ENCODE peak calls at places on chromosomes 4 and X, in seven cellular contexts. C is lower leg skin, Y is astrocyte of the spinal cord, H is A549, S is cardiac muscle cell, G is psoas muscle, V is ascending aorta. E is an unnamed sample.

GRCh38 chr4:81754169-81754568 is 282.5 kb upstream of the RASGEF1B start:
- DNase-seq in H (no peak), G (no peak), V (no peak), C (no peak), S (peak), Y (no peak), E (no peak)

GRCh38 chr4:186067757-186068385 is 1.1 kb upstream of the TLR3 start:
- DNase-seq in C (peak), H (no peak), V (peak), S (peak), Y (peak), G (peak), E (no peak)

GRCh38 chr4:185421366-185422124 is 4.2 kb downstream of the UFSP2 start:
- DNase-seq in H (no peak), S (peak), C (no peak), V (no peak), Y (peak), G (no peak), E (no peak)

GRCh38 chrX:120302434-120302833 is 8.8 kb downstream of the TMEM255A start:
- DNase-seq in G (no peak), V (peak), S (no peak), Y (no peak), C (no peak), H (no peak), E (no peak)

GRCh38 chr4:188178276-188178675 is 39.0 kb downstream of the TRIML1 start:
- DNase-seq in H (peak), C (no peak), Y (no peak), S (no peak), G (no peak), V (no peak), E (no peak)

GRCh38 chr4:16120720-16121119 is 36.9 kb upstream of the PROM1 start:
- DNase-seq in V (no peak), C (peak), S (no peak), G (no peak), Y (no peak), H (no peak), E (no peak)

GRCh38 chrX:110082156-110082555 is 79.2 kb downstream of the TMEM164 start:
- DNase-seq in V (no peak), G (no peak), Y (peak), H (no peak), C (no peak), S (peak), E (no peak)

GRCh38 chrX:97016106-97016505 is 132.4 kb downstream of the RPA4 start:
- DNase-seq in S (no peak), Y (no peak), C (no peak), G (no peak), H (no peak), V (no peak), E (no peak)

GRCh38 chr4:36411338-36411737 is 129.9 kb downstream of the DTHD1 start:
- DNase-seq in G (no peak), H (no peak), S (no peak), Y (no peak), C (no peak), V (no peak), E (no peak)
- TF ChIP-seq CTCF in G (no peak), H (no peak), S (no peak), Y (no peak), C (no peak), V (no peak), E (no peak)

GRCh38 chrX:102154218-102154860 is 1.4 kb downstream of the BEX5 start:
- DNase-seq in H (no peak), V (no peak), Y (no peak), C (no peak), G (no peak), S (no peak), E (no peak)
- TF ChIP-seq CTCF in H (no peak), V (peak), Y (no peak), C (no peak), G (no peak), S (no peak), E (peak)

DNA sequence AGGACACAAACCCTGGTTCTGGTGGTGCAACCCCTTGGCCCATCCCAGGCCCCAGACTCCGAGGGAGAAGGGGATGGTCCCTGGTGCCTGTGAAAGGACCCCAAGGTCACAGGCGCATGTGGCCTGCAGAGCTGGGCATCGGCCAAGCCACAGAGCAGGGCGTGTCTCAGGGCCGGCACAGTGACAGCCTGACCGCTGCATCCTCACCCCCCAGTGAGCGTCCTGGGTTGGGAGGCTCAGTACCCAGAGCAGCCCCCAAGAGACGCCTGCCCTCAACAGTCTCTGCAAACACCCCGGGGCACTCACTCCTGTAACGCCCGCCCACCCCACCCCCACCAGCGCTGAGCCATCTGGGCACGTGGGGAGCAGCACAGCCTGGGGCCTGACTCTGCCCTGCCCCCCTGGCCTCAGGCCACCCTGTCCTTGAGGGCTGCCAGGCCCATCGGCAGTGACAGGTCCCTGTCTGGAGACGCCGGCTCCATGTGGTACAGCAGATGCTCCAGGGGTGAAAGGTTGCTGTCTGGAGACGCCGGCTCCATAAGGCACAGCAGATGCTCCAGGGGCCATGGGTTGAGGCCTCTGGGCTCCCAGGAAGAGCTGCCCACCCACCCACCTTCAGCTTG is 24.5 kb upstream of the CPLX1 start:
- DNase-seq in V (no peak), C (no peak), H (no peak), S (no peak), Y (no peak), G (peak), E (no peak)
- TF ChIP-seq CTCF in V (no peak), C (no peak), H (no peak), S (no peak), Y (no peak), G (no peak), E (no peak)

GRCh38 chrX:13253223-13253622 is 66.6 kb downstream of the ATXN3L start:
- DNase-seq in H (no peak), C (no peak), V (no peak), Y (no peak), S (no peak), G (no peak), E (no peak)

GRCh38 chrX:13252726-13253125 is 67.1 kb downstream of the ATXN3L start:
- DNase-seq in H (no peak), V (no peak), Y (peak), C (no peak), S (no peak), G (no peak), E (no peak)

GRCh38 chrX:13256562-13256961 is 63.3 kb downstream of the ATXN3L start:
- DNase-seq in Y (no peak), C (no peak), G (no peak), V (no peak), H (no peak), S (no peak), E (no peak)

GRCh38 chrX:13254870-13255269 is 65.0 kb downstream of the ATXN3L start:
- DNase-seq in G (no peak), C (no peak), Y (no peak), S (no peak), H (no peak), V (no peak), E (no peak)

GRCh38 chrX:13254076-13254785 is 65.6 kb downstream of the ATXN3L start:
- DNase-seq in H (no peak), V (no peak), Y (peak), G (no peak), C (no peak), S (peak), E (no peak)
- TF ChIP-seq CTCF in H (no peak), V (no peak), Y (peak), G (no peak), C (no peak), S (no peak), E (no peak)

GRCh38 chrX:13285693-13286092 is 34.2 kb downstream of the ATXN3L start:
- DNase-seq in S (no peak), G (no peak), V (no peak), H (no peak), Y (no peak), C (no peak), E (no peak)
- TF ChIP-seq CTCF in S (no peak), G (no peak), V (no peak), H (no peak), Y (no peak), C (no peak), E (no peak)

GRCh38 chr4:92952897-92953296 is 649.1 kb downstream of the GRID2 start:
- DNase-seq in H (no peak), G (no peak), Y (no peak), C (no peak), V (no peak), S (no peak), E (no peak)

GRCh38 chr4:92953462-92953861 is 649.7 kb downstream of the GRID2 start:
- DNase-seq in C (no peak), V (no peak), S (no peak), Y (no peak), G (no peak), H (no peak), E (no peak)

DNA sequence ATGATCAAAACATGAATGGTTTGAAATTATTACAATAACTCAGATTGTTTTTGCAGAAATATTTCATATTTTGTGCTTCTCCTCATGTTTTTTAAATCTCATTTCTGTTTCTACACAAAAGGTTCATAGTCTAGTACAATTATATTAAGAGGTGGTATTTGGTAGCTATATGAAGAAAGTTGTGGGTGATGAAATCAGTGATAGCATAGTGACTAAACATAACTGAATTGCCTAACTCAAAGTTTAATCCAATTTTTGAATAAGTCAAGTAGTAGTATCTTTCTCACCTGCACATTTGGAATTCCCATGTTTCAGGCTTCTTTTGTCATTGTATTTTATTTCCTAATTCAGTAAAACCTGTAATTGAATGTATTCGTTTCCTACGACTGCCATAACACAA is 648.7 kb downstream of the GRID2 start:
- DNase-seq in S (no peak), H (no peak), Y (no peak), V (no peak), C (no peak), G (no peak), E (no peak)
- TF ChIP-seq CTCF in S (no peak), H (no peak), Y (no peak), V (no peak), C (no peak), G (no peak), E (no peak)

DNA sequence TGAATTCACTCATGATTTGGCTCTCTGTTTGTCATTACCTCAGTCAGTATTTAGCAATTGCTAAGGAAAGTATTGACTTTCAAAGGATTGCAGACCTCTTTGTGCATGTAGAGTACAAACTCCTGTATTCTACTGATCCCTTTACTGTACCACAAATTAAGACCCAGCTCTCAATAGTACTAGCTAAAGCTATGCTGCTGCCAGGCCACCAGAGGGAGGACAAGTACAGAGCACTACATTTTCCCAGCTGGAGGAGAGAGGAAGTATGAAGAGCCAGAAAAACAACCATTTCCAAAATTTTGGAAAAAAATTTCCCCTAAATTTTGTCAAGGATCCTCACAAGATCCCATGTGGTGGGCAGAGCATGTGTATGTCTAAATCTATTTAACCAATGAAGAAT is 175.0 kb upstream of the MTMR8 start:
- DNase-seq in Y (no peak), C (no peak), G (no peak), H (no peak), V (no peak), S (no peak), E (no peak)
- TF ChIP-seq CTCF in Y (no peak), C (no peak), G (no peak), H (no peak), V (no peak), S (no peak), E (peak)